ENCODE peak calls at places on chromosomes 13 and 19, in seven cellular contexts. One of them, this sample, is unnamed. For H3K4me1, the result is how much of the 10 kb centered on the place peaks cover.

GRCh38 chr19:5172859-5173577 is 167.6 kb downstream of the PTPRS start:
- DNase-seq in endodermal cell: no peak
- DNase-seq in stomach: no peak
- DNase-seq in fibroblast of lung: peak
- DNase-seq in MM.1S: no peak
- DNase-seq in CD4-positive, CD25-positive, alpha-beta regulatory T cell: no peak
- DNase-seq in heart right ventricle: no peak
- DNase-seq in this sample: peak

GRCh38 chr13:27969073-27969865 is at the start of gene CDX2:
- DNase-seq in MM.1S: no peak
- DNase-seq in CD4-positive, CD25-positive, alpha-beta regulatory T cell: no peak
- DNase-seq in endodermal cell: peak
- DNase-seq in heart right ventricle: no peak
- DNase-seq in stomach: peak
- DNase-seq in fibroblast of lung: no peak
- DNase-seq in this sample: no peak

GRCh38 chr13:40315416-40316064 is 350.9 kb downstream of the FOXO1 start:
- DNase-seq in CD4-positive, CD25-positive, alpha-beta regulatory T cell: peak
- DNase-seq in fibroblast of lung: no peak
- DNase-seq in stomach: no peak
- DNase-seq in endodermal cell: no peak
- DNase-seq in MM.1S: no peak
- DNase-seq in heart right ventricle: peak
- DNase-seq in this sample: no peak

GRCh38 chr13:49740870-49741269 is 49.6 kb upstream of the EBPL start:
- DNase-seq in endodermal cell: no peak
- DNase-seq in fibroblast of lung: no peak
- DNase-seq in stomach: no peak
- DNase-seq in CD4-positive, CD25-positive, alpha-beta regulatory T cell: no peak
- DNase-seq in heart right ventricle: no peak
- DNase-seq in MM.1S: no peak
- DNase-seq in this sample: no peak

GRCh38 chr19:10888421-10888866 is 17.1 kb downstream of the CARM1 start:
- DNase-seq in fibroblast of lung: no peak
- DNase-seq in endodermal cell: peak
- DNase-seq in MM.1S: no peak
- DNase-seq in CD4-positive, CD25-positive, alpha-beta regulatory T cell: no peak
- DNase-seq in stomach: no peak
- DNase-seq in heart right ventricle: no peak
- DNase-seq in this sample: no peak

GRCh38 chr13:112917056-112917664 is 51.9 kb upstream of the MCF2L start:
- DNase-seq in endodermal cell: no peak
- DNase-seq in heart right ventricle: no peak
- DNase-seq in CD4-positive, CD25-positive, alpha-beta regulatory T cell: no peak
- DNase-seq in MM.1S: no peak
- DNase-seq in stomach: no peak
- DNase-seq in fibroblast of lung: no peak
- DNase-seq in this sample: no peak

GRCh38 chr19:9032136-9032626 is 22.0 kb upstream of the MUC16 start:
- DNase-seq in heart right ventricle: no peak
- DNase-seq in endodermal cell: no peak
- DNase-seq in MM.1S: no peak
- DNase-seq in stomach: no peak
- DNase-seq in fibroblast of lung: no peak
- DNase-seq in CD4-positive, CD25-positive, alpha-beta regulatory T cell: no peak
- DNase-seq in this sample: no peak

GRCh38 chr13:72760189-72760588 is 21.5 kb downstream of the DIS3 start:
- DNase-seq in CD4-positive, CD25-positive, alpha-beta regulatory T cell: no peak
- DNase-seq in fibroblast of lung: no peak
- DNase-seq in endodermal cell: no peak
- DNase-seq in stomach: no peak
- DNase-seq in MM.1S: no peak
- DNase-seq in heart right ventricle: no peak
- DNase-seq in this sample: no peak

GRCh38 chr13:82010780-82011179 is 1669.9 kb upstream of the SPRY2 start:
- DNase-seq in fibroblast of lung: peak
- DNase-seq in CD4-positive, CD25-positive, alpha-beta regulatory T cell: no peak
- DNase-seq in heart right ventricle: no peak
- DNase-seq in MM.1S: no peak
- DNase-seq in stomach: no peak
- DNase-seq in endodermal cell: no peak
- DNase-seq in this sample: no peak

DNA sequence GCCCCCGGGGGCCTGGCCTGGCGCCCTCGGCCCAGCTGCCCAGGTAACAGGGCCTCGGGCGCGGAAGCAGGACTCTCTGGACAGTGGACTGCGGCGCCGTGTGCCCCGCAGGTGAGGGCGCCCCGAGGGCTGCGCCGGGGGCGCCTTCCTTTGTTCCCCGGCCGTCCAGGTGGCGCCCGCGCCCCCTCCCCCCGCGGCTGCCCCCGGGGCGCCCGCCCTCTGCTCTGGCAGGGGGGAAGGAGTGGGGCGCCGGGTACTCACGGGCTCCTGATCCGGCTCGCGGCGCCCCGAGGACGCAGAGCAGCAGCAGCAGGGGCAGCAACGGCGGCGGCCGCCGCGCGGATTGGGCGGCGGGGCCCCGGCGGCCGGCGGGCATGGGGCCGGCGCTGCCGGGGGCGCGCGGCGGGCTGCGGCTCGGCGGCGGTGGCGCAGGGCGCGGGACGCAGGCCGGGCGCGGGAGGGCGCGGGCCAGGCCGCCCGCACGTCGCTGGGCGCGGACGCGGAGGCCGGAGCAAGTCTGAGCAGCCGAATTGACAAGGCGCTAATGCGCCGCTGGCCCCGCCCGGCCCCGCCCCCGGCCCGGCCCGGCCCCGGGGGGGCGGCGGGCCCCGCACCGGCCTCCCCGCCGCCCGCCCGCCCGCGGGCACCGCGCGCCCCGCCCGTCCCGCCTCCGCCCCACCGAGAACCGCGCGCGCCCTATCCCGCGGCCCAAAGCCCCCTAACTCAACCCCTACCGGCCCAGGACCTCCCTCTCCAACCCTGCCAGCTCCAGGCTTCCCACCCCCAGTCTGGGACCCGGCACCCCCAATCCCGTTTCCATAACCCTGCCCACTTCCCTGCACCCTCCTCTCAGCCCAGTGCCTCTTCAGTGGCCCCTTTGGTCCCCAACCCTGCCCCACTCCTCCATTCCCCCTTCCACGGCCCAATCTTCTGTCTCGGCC is at the start of gene CRLF1:
- DNase-seq in endodermal cell: peak
- DNase-seq in stomach: no peak
- DNase-seq in MM.1S: no peak
- DNase-seq in heart right ventricle: no peak
- DNase-seq in fibroblast of lung: no peak
- DNase-seq in CD4-positive, CD25-positive, alpha-beta regulatory T cell: no peak
- DNase-seq in this sample: no peak
- H3K4me3 ChIP-seq in endodermal cell: no peak
- H3K4me3 ChIP-seq in stomach: peak
- H3K4me3 ChIP-seq in MM.1S: no peak
- H3K4me3 ChIP-seq in heart right ventricle: peak
- H3K4me3 ChIP-seq in fibroblast of lung: no peak
- H3K4me3 ChIP-seq in CD4-positive, CD25-positive, alpha-beta regulatory T cell: no peak
- H3K4me3 ChIP-seq in this sample: peak

GRCh38 chr19:1091544-1092175 is 3.5 kb downstream of the POLR2E start:
- DNase-seq in fibroblast of lung: no peak
- DNase-seq in heart right ventricle: no peak
- DNase-seq in stomach: no peak
- DNase-seq in MM.1S: no peak
- DNase-seq in endodermal cell: no peak
- DNase-seq in CD4-positive, CD25-positive, alpha-beta regulatory T cell: no peak
- DNase-seq in this sample: no peak

GRCh38 chr19:1089126-1089771 is 5.9 kb downstream of the POLR2E start:
- DNase-seq in heart right ventricle: no peak
- DNase-seq in CD4-positive, CD25-positive, alpha-beta regulatory T cell: no peak
- DNase-seq in fibroblast of lung: no peak
- DNase-seq in stomach: no peak
- DNase-seq in MM.1S: no peak
- DNase-seq in endodermal cell: no peak
- DNase-seq in this sample: no peak

GRCh38 chr19:1090731-1091543 is 4.2 kb downstream of the POLR2E start:
- DNase-seq in stomach: no peak
- DNase-seq in MM.1S: no peak
- DNase-seq in heart right ventricle: no peak
- DNase-seq in endodermal cell: no peak
- DNase-seq in CD4-positive, CD25-positive, alpha-beta regulatory T cell: no peak
- DNase-seq in fibroblast of lung: no peak
- DNase-seq in this sample: no peak

GRCh38 chr19:1088419-1089066 is 6.6 kb downstream of the POLR2E start:
- DNase-seq in stomach: peak
- DNase-seq in heart right ventricle: no peak
- DNase-seq in endodermal cell: no peak
- DNase-seq in fibroblast of lung: no peak
- DNase-seq in MM.1S: no peak
- DNase-seq in CD4-positive, CD25-positive, alpha-beta regulatory T cell: no peak
- DNase-seq in this sample: peak

DNA sequence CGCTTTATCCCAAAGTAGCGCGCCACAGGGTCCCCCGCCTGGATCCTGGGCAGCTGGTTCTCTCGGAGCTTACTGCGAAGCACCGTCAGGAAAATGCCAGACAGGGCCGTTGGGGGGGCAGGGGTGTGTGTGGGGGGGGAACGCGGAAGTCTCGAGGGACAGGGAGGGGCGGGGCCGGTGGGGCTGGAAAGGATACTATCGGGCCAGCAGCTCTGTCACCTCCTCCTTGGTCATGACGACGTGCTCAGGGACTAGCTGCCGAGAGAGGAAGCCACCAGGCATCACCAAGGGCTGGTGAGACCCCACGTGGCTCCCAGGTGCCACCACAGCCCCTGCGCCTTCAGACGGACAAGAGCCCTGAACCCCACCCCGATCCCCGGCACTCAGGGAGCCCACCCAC is 5.3 kb downstream of the POLR2E start:
- DNase-seq in fibroblast of lung: no peak
- DNase-seq in endodermal cell: no peak
- DNase-seq in CD4-positive, CD25-positive, alpha-beta regulatory T cell: no peak
- DNase-seq in MM.1S: no peak
- DNase-seq in stomach: no peak
- DNase-seq in heart right ventricle: no peak
- DNase-seq in this sample: no peak
- H3K4me1 ChIP-seq in fibroblast of lung: under half
- H3K4me1 ChIP-seq in endodermal cell: under half
- H3K4me1 ChIP-seq in CD4-positive, CD25-positive, alpha-beta regulatory T cell: half or more
- H3K4me1 ChIP-seq in MM.1S: under half
- H3K4me1 ChIP-seq in stomach: under half
- H3K4me1 ChIP-seq in heart right ventricle: under half
- H3K4me1 ChIP-seq in this sample: under half

GRCh38 chr19:18933297-18933696 is 7.7 kb downstream of the HOMER3 start:
- DNase-seq in stomach: no peak
- DNase-seq in heart right ventricle: no peak
- DNase-seq in fibroblast of lung: no peak
- DNase-seq in CD4-positive, CD25-positive, alpha-beta regulatory T cell: no peak
- DNase-seq in MM.1S: no peak
- DNase-seq in endodermal cell: no peak
- DNase-seq in this sample: no peak

GRCh38 chr19:18931316-18932162 is 9.5 kb downstream of the HOMER3 start:
- DNase-seq in CD4-positive, CD25-positive, alpha-beta regulatory T cell: no peak
- DNase-seq in endodermal cell: no peak
- DNase-seq in MM.1S: no peak
- DNase-seq in fibroblast of lung: no peak
- DNase-seq in stomach: no peak
- DNase-seq in heart right ventricle: no peak
- DNase-seq in this sample: no peak

GRCh38 chr19:18929311-18929710 is 9.8 kb downstream of the DDX49 start:
- DNase-seq in stomach: no peak
- DNase-seq in heart right ventricle: no peak
- DNase-seq in CD4-positive, CD25-positive, alpha-beta regulatory T cell: no peak
- DNase-seq in MM.1S: no peak
- DNase-seq in fibroblast of lung: no peak
- DNase-seq in endodermal cell: no peak
- DNase-seq in this sample: no peak

GRCh38 chr19:18928018-18928805 is 8.7 kb downstream of the DDX49 start:
- DNase-seq in stomach: no peak
- DNase-seq in MM.1S: no peak
- DNase-seq in endodermal cell: no peak
- DNase-seq in heart right ventricle: no peak
- DNase-seq in CD4-positive, CD25-positive, alpha-beta regulatory T cell: no peak
- DNase-seq in fibroblast of lung: no peak
- DNase-seq in this sample: no peak

DNA sequence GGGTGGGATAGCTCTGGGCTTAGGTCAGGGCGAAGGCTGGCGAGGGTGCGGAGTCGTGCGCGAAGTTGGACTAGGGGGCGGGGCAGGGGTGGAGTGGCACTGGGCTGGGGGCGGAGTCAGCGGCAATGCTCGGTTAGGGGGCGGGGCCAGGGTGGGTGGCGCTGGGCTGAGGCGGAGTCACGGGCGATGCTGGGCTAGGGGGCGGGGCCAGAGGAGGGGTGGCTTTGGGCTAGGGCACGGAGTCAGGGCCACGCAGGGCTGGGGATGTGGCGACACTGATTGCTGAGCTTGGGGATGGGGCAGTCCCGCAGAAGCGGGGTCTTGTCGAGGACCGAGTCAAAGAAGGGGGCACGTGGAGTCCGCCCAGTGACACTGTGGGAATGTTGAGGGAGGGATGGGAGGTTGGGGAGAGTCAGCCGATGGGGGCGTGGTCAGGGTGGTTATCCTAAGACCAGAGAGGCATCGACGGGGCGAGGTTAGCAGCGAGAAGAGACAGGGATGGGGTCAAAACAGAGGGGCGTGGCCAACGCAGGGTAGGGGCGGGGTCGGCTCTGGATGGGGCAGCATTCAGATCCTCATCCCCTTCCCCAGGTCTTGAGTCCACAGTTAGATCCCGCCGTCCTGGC is 8.7 kb downstream of the HOMER3 start:
- DNase-seq in heart right ventricle: peak
- DNase-seq in stomach: peak
- DNase-seq in CD4-positive, CD25-positive, alpha-beta regulatory T cell: peak
- DNase-seq in fibroblast of lung: peak
- DNase-seq in MM.1S: peak
- DNase-seq in endodermal cell: peak
- DNase-seq in this sample: peak
- H3K4me3 ChIP-seq in heart right ventricle: no peak
- H3K4me3 ChIP-seq in stomach: peak
- H3K4me3 ChIP-seq in CD4-positive, CD25-positive, alpha-beta regulatory T cell: no peak
- H3K4me3 ChIP-seq in fibroblast of lung: no peak
- H3K4me3 ChIP-seq in MM.1S: no peak
- H3K4me3 ChIP-seq in endodermal cell: no peak
- H3K4me3 ChIP-seq in this sample: no peak

DNA sequence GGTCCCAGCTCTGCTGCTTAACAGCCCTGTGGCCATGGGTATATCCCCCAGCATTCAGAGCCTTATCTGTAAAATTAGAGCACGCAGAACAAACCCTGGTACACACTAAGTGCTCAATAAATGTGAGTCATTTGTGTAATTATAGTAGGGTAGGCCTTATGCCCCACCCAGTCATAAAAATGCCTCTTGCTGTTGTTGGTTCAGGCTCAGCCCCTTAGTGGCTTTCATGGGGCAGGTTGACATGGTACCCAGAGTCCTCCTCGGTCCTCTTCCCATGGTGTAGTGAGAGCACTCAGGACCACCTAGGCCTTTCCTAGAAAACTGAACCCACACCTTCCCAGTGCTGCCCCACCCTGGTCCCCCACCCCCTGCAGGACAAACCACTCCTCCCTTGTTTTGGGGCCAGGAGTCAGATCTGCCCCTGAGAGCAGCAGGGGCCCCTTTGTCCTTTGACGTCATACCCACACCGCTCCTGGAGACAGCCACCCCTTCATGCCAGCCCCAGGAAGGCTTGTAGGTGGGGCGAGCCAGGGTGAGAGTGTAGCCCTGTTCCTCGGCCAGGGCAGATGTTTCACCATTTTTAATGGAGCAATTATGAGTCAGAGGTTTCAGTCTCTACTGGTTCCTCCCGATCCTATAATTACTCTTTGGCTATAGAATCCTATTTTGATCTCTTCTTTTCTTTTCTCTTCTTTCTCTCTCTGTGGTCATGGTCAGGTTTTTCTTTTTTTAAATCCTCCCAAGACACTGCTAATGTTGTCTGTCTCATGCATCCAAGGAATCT is 36.8 kb downstream of the ACTN4 start:
- DNase-seq in MM.1S: peak
- DNase-seq in endodermal cell: peak
- DNase-seq in heart right ventricle: no peak
- DNase-seq in stomach: peak
- DNase-seq in CD4-positive, CD25-positive, alpha-beta regulatory T cell: peak
- DNase-seq in fibroblast of lung: peak
- DNase-seq in this sample: peak
- H3K4me1 ChIP-seq in MM.1S: under half
- H3K4me1 ChIP-seq in endodermal cell: under half
- H3K4me1 ChIP-seq in heart right ventricle: half or more
- H3K4me1 ChIP-seq in stomach: half or more
- H3K4me1 ChIP-seq in CD4-positive, CD25-positive, alpha-beta regulatory T cell: half or more
- H3K4me1 ChIP-seq in fibroblast of lung: half or more
- H3K4me1 ChIP-seq in this sample: half or more

This sample was measured in psoas muscle.